ENCODE peak calls at places on chromosomes 4 and X, in eight cellular contexts. One of them, this sample, is unnamed.

GRCh38 chr4:108466936-108467902 is 153.2 kb upstream of the RPL34 start:
- DNase-seq in IMR-90: peak
- DNase-seq in gastrocnemius medialis: no peak
- DNase-seq in lower leg skin: no peak
- DNase-seq in HepG2: no peak
- DNase-seq in adrenal gland: no peak
- DNase-seq in H54: peak
- DNase-seq in vagina: no peak
- DNase-seq in this sample: no peak

GRCh38 chr4:130955520-130955919 is 1859.6 kb downstream of the C4orf33 start:
- DNase-seq in IMR-90: no peak
- DNase-seq in H54: no peak
- DNase-seq in HepG2: no peak
- DNase-seq in adrenal gland: no peak
- DNase-seq in lower leg skin: no peak
- DNase-seq in gastrocnemius medialis: no peak
- DNase-seq in vagina: no peak
- DNase-seq in this sample: no peak

GRCh38 chrX:28391528-28391927 is 195.7 kb upstream of the IL1RAPL1 start:
- DNase-seq in adrenal gland: no peak
- DNase-seq in vagina: no peak
- DNase-seq in H54: no peak
- DNase-seq in lower leg skin: no peak
- DNase-seq in HepG2: no peak
- DNase-seq in IMR-90: no peak
- DNase-seq in gastrocnemius medialis: no peak
- DNase-seq in this sample: no peak

GRCh38 chr4:53889335-53890084 is 174.9 kb downstream of the CHIC2 start:
- DNase-seq in H54: no peak
- DNase-seq in HepG2: no peak
- DNase-seq in gastrocnemius medialis: no peak
- DNase-seq in lower leg skin: no peak
- DNase-seq in IMR-90: peak
- DNase-seq in vagina: no peak
- DNase-seq in adrenal gland: no peak
- DNase-seq in this sample: no peak

GRCh38 chr4:180960758-180961401 is 1282.3 kb upstream of the TENM3 start:
- DNase-seq in lower leg skin: no peak
- DNase-seq in IMR-90: no peak
- DNase-seq in vagina: no peak
- DNase-seq in H54: no peak
- DNase-seq in gastrocnemius medialis: no peak
- DNase-seq in adrenal gland: no peak
- DNase-seq in HepG2: no peak
- DNase-seq in this sample: no peak

GRCh38 chrX:119482041-119482440 is 13.8 kb downstream of the SLC25A5 start:
- DNase-seq in HepG2: no peak
- DNase-seq in adrenal gland: no peak
- DNase-seq in vagina: no peak
- DNase-seq in H54: no peak
- DNase-seq in IMR-90: no peak
- DNase-seq in gastrocnemius medialis: no peak
- DNase-seq in lower leg skin: no peak
- DNase-seq in this sample: no peak

GRCh38 chrX:64202808-64203320 is 2.6 kb downstream of the AMER1 start:
- DNase-seq in H54: no peak
- DNase-seq in IMR-90: peak
- DNase-seq in vagina: no peak
- DNase-seq in lower leg skin: no peak
- DNase-seq in adrenal gland: no peak
- DNase-seq in gastrocnemius medialis: no peak
- DNase-seq in HepG2: no peak
- DNase-seq in this sample: no peak

GRCh38 chrX:107629533-107629909 is 1.2 kb downstream of the PRPS1 start:
- DNase-seq in H54: no peak
- DNase-seq in vagina: no peak
- DNase-seq in adrenal gland: no peak
- DNase-seq in IMR-90: peak
- DNase-seq in HepG2: peak
- DNase-seq in lower leg skin: no peak
- DNase-seq in gastrocnemius medialis: no peak
- DNase-seq in this sample: no peak

GRCh38 chr4:1711055-1711905 is 839 bp downstream of the SLBP start:
- DNase-seq in gastrocnemius medialis: peak
- DNase-seq in HepG2: no peak
- DNase-seq in lower leg skin: no peak
- DNase-seq in IMR-90: peak
- DNase-seq in adrenal gland: peak
- DNase-seq in H54: no peak
- DNase-seq in vagina: no peak
- DNase-seq in this sample: peak

GRCh38 chr4:2848449-2848848 is 4.8 kb downstream of the ADD1 start:
- DNase-seq in adrenal gland: no peak
- DNase-seq in vagina: no peak
- DNase-seq in IMR-90: peak
- DNase-seq in HepG2: peak
- DNase-seq in gastrocnemius medialis: no peak
- DNase-seq in H54: no peak
- DNase-seq in lower leg skin: no peak
- DNase-seq in this sample: no peak

DNA sequence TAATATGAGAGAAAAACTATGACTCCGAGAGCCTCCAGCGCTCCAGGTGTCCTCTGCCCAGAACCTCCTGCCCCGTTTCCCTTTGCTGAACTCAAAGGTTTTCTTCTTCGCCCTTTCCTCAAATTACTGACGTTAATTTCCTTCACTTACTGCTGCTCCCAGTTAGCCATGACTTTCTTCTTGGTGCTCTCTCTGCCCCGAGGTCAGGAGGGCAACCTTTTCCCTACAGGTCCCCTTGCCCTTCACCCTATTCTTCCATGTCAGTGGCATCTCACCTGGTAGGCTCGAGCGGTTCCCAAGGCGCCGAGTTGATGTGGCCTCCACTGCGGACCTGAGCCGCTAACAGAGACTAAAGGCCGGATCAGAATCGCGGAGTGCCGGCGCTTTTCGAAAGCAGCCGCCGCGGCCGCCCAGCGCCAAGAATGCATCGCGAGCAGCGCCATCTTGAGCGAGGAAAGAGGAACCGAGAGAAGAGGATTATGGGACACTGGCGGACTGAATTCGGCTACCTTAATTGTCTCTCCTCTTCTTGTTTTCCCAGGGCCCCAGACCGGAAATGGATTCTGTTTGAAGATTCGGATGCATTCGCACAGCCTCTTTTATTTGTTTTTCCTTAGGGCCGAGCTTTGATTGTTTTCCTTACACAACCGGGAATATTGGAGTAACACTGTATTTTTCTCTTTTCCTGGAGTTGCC is at the start of gene ABCB7:
- DNase-seq in H54: peak
- DNase-seq in IMR-90: peak
- DNase-seq in adrenal gland: peak
- DNase-seq in lower leg skin: peak
- DNase-seq in HepG2: peak
- DNase-seq in vagina: no peak
- DNase-seq in gastrocnemius medialis: peak
- DNase-seq in this sample: peak
- TF ChIP-seq POLR2A in H54: peak
- TF ChIP-seq POLR2A in IMR-90: no peak
- TF ChIP-seq POLR2A in adrenal gland: peak
- TF ChIP-seq POLR2A in lower leg skin: no peak
- TF ChIP-seq POLR2A in HepG2: peak
- TF ChIP-seq POLR2A in vagina: no peak
- TF ChIP-seq POLR2A in gastrocnemius medialis: peak
- TF ChIP-seq POLR2A in this sample: peak

GRCh38 chr4:140529434-140529833 is 5.5 kb downstream of the ELMOD2 start:
- DNase-seq in gastrocnemius medialis: no peak
- DNase-seq in H54: no peak
- DNase-seq in adrenal gland: peak
- DNase-seq in IMR-90: no peak
- DNase-seq in lower leg skin: no peak
- DNase-seq in vagina: no peak
- DNase-seq in HepG2: peak
- DNase-seq in this sample: no peak

GRCh38 chr4:140523370-140523856 is 555 bp upstream of the ELMOD2 start:
- DNase-seq in HepG2: no peak
- DNase-seq in adrenal gland: no peak
- DNase-seq in lower leg skin: no peak
- DNase-seq in IMR-90: no peak
- DNase-seq in gastrocnemius medialis: no peak
- DNase-seq in H54: no peak
- DNase-seq in vagina: no peak
- DNase-seq in this sample: no peak

DNA sequence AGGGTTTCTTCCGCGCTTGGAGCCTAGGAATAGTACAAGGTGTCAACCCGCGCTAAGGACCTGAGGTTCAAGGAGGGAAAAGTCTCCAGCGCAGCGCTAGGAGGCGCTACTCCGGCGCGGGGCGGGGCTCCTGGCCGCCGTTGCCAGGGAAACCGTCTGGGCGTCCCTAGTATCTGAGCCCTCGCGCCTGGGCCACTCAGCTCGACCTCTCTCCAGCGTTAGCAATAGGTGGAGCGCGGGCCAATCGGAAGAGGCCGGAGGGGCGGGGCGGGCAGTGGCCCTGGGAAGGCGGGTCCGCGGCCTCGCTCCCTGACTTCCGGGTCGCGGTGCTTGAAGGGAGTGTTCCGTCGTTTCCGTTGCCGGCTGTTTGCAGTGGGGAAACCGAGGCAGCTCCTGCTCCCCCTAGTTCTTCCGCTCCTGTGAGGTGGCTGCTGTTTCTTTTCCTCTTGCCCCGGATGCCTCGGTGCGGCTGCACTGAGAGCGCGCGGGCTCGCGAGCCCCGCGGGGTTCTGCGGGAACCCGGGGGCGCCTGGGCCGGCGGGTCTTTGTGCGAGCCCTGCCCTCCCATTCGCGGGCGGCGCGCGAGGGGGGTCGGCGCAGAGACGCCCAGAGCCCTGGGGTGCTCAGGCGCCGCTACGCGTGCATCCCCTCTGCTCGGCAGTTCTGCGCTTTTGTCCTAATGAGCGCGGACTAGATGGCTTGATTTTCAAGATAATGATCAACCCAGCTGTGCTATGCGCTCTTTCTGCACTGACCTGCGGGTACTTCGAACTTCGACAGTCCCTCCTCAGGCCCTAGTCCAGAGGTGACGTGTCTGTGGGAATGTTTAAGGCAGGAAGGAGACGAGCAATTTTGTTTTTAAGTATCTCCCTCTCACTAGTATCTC is at the start of gene ELMOD2:
- DNase-seq in H54: peak
- DNase-seq in vagina: peak
- DNase-seq in HepG2: peak
- DNase-seq in lower leg skin: peak
- DNase-seq in gastrocnemius medialis: peak
- DNase-seq in IMR-90: peak
- DNase-seq in adrenal gland: peak
- DNase-seq in this sample: peak
- TF ChIP-seq POLR2A in H54: peak
- TF ChIP-seq POLR2A in vagina: peak
- TF ChIP-seq POLR2A in HepG2: peak
- TF ChIP-seq POLR2A in lower leg skin: no peak
- TF ChIP-seq POLR2A in gastrocnemius medialis: peak
- TF ChIP-seq POLR2A in IMR-90: peak
- TF ChIP-seq POLR2A in adrenal gland: peak
- TF ChIP-seq POLR2A in this sample: peak

GRCh38 chr4:68404153-68404552 is 43.1 kb upstream of the TMPRSS11E start:
- DNase-seq in IMR-90: no peak
- DNase-seq in gastrocnemius medialis: no peak
- DNase-seq in adrenal gland: no peak
- DNase-seq in lower leg skin: no peak
- DNase-seq in HepG2: no peak
- DNase-seq in H54: no peak
- DNase-seq in vagina: no peak
- DNase-seq in this sample: no peak

GRCh38 chr4:68406479-68406859 is 40.8 kb upstream of the TMPRSS11E start:
- DNase-seq in lower leg skin: no peak
- DNase-seq in HepG2: no peak
- DNase-seq in IMR-90: no peak
- DNase-seq in adrenal gland: no peak
- DNase-seq in H54: no peak
- DNase-seq in vagina: no peak
- DNase-seq in gastrocnemius medialis: no peak
- DNase-seq in this sample: no peak

GRCh38 chr4:68410643-68411042 is 36.6 kb upstream of the TMPRSS11E start:
- DNase-seq in adrenal gland: no peak
- DNase-seq in HepG2: no peak
- DNase-seq in IMR-90: no peak
- DNase-seq in gastrocnemius medialis: no peak
- DNase-seq in lower leg skin: no peak
- DNase-seq in H54: no peak
- DNase-seq in vagina: no peak
- DNase-seq in this sample: no peak

GRCh38 chr4:68407868-68408190 is 39.4 kb upstream of the TMPRSS11E start:
- DNase-seq in H54: no peak
- DNase-seq in adrenal gland: no peak
- DNase-seq in lower leg skin: no peak
- DNase-seq in vagina: no peak
- DNase-seq in gastrocnemius medialis: no peak
- DNase-seq in IMR-90: no peak
- DNase-seq in HepG2: no peak
- DNase-seq in this sample: no peak

DNA sequence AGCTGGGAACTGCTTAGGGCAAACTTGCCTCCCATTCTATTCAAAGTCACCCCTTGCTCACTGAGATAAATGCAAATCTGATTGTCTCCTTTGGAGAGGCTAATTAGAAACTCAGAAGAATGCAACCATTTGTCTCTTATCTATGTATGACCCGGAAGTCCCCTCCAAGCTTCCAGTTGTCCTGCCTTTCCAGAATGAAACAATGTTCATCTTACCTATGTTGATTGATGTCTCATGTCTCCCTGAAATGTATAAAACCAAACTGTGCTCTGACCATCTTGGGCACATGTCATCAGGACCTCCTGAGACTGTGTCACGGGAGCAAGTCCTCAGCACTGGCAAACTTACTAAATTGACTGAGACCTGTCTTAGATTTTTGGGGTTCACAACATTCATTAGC is 37.1 kb upstream of the TMPRSS11E start:
- DNase-seq in H54: no peak
- DNase-seq in adrenal gland: no peak
- DNase-seq in HepG2: no peak
- DNase-seq in gastrocnemius medialis: no peak
- DNase-seq in lower leg skin: no peak
- DNase-seq in vagina: no peak
- DNase-seq in IMR-90: no peak
- DNase-seq in this sample: no peak
- TF ChIP-seq POLR2A in H54: no peak
- TF ChIP-seq POLR2A in adrenal gland: no peak
- TF ChIP-seq POLR2A in HepG2: no peak
- TF ChIP-seq POLR2A in gastrocnemius medialis: no peak
- TF ChIP-seq POLR2A in lower leg skin: no peak
- TF ChIP-seq POLR2A in vagina: no peak
- TF ChIP-seq POLR2A in IMR-90: no peak
- TF ChIP-seq POLR2A in this sample: no peak

DNA sequence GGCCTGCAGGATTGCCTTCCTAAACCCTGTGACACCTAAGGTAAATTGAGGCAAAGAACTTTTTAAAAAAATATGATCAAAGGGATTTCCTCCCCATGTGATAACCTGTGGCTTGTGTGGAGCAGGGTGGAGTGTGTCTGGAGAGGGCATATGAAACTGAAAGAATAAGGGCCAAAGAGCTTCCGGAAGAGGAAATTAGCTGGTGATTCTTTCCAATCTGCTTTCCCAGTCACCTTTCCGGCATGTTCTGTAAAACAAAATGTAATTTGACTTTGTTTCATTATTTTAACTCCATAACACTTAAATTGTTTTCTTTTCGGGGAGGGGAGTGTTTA is 620 bp downstream of the XIAP start:
- DNase-seq in gastrocnemius medialis: no peak
- DNase-seq in IMR-90: no peak
- DNase-seq in lower leg skin: no peak
- DNase-seq in H54: no peak
- DNase-seq in adrenal gland: no peak
- DNase-seq in vagina: no peak
- DNase-seq in HepG2: peak
- DNase-seq in this sample: no peak
- TF ChIP-seq POLR2A in gastrocnemius medialis: no peak
- TF ChIP-seq POLR2A in IMR-90: no peak
- TF ChIP-seq POLR2A in lower leg skin: no peak
- TF ChIP-seq POLR2A in H54: no peak
- TF ChIP-seq POLR2A in adrenal gland: peak
- TF ChIP-seq POLR2A in vagina: no peak
- TF ChIP-seq POLR2A in HepG2: peak
- TF ChIP-seq POLR2A in this sample: peak